ENCODE peak calls at places on chromosomes 7 and 10, in six cellular contexts. E is NCI-H1105; M is stimulated activated CD4-positive, alpha-beta T cell treated with anti-CD3 and anti-CD28 coated beads, Interleukin-12 subunit alpha, Interleukin-12 subunit beta, amount 100 ng/mL, for 4 hours; R is GM03348; C is uterus; K is A172. D is an unnamed sample.

GRCh38 chr10:42962902-42963231 is 114.0 kb upstream of the RET start:
- DNase-seq in E (no peak), M (no peak), R (no peak), C (no peak), K (no peak), D (no peak)

GRCh38 chr10:133044502-133044901 is 43.2 kb upstream of the ADGRA1 start:
- DNase-seq in E (no peak), M (no peak), R (no peak), C (no peak), K (no peak), D (no peak)

GRCh38 chr10:13674645-13675588 is 88.2 kb downstream of the PRPF18 start:
- DNase-seq in E (no peak), M (no peak), R (no peak), C (no peak), K (no peak), D (no peak)

GRCh38 chr10:128304271-128304670 is 178.0 kb upstream of the MKI67 start:
- DNase-seq in E (no peak), M (no peak), R (no peak), C (no peak), K (no peak), D (no peak)

GRCh38 chr7:23277359-23277989 is 21.7 kb upstream of the MALSU1 start:
- DNase-seq in E (peak; percentile 38), M (no peak), R (peak; percentile 77), C (no peak), K (peak; percentile 76), D (peak; percentile 36)

GRCh38 chr10:2572611-2573010 is 494.7 kb upstream of the PFKP start:
- DNase-seq in E (no peak), M (no peak), R (no peak), C (no peak), K (no peak), D (no peak)

GRCh38 chr10:21926949-21927348 is 76.6 kb downstream of the DNAJC1 start:
- DNase-seq in E (no peak), M (no peak), R (peak; percentile 73), C (no peak), K (peak; percentile 87), D (no peak)

GRCh38 chr7:51261950-51262795 is 54.4 kb downstream of the COBL start:
- DNase-seq in E (no peak), M (no peak), R (no peak), C (no peak), K (no peak), D (no peak)

GRCh38 chr10:28410420-28411135 is 107.7 kb upstream of the MPP7 start:
- DNase-seq in E (no peak), M (no peak), R (no peak), C (no peak), K (no peak), D (no peak)

GRCh38 chr7:138127996-138128395 is 51.7 kb downstream of the AKR1D1 start:
- DNase-seq in E (no peak), M (no peak), R (no peak), C (no peak), K (no peak), D (no peak)